ENCODE peak calls at places on chromosomes 3 and 15, in five cellular contexts. One of them, this sample, is unnamed.

GRCh38 chr15:88161636-88162035 is 94.9 kb downstream of the NTRK3 start:
- DNase-seq in AML-193: no peak
- DNase-seq in COR-L47: no peak
- DNase-seq in T-helper 9 cell: no peak
- DNase-seq in GM03348: no peak
- DNase-seq in this sample: no peak

GRCh38 chr3:148794357-148794756 is 33.3 kb upstream of the CPB1 start:
- DNase-seq in GM03348: no peak
- DNase-seq in COR-L47: no peak
- DNase-seq in T-helper 9 cell: no peak
- DNase-seq in AML-193: no peak
- DNase-seq in this sample: no peak

GRCh38 chr15:77974098-77974414 is 103.5 kb downstream of the TBC1D2B start:
- DNase-seq in AML-193: no peak
- DNase-seq in GM03348: peak; percentile 71
- DNase-seq in T-helper 9 cell: no peak
- DNase-seq in COR-L47: no peak
- DNase-seq in this sample: peak; percentile 79

GRCh38 chr15:95174880-95175279 is 943.5 kb downstream of the MCTP2 start:
- DNase-seq in AML-193: no peak
- DNase-seq in COR-L47: no peak
- DNase-seq in GM03348: peak; percentile 48
- DNase-seq in T-helper 9 cell: no peak
- DNase-seq in this sample: no peak

GRCh38 chr15:41791547-41791937 is 17.3 kb downstream of the MAPKBP1 start:
- DNase-seq in COR-L47: no peak
- DNase-seq in GM03348: no peak
- DNase-seq in AML-193: no peak
- DNase-seq in T-helper 9 cell: no peak
- DNase-seq in this sample: no peak

GRCh38 chr3:16828815-16829214 is 55.9 kb upstream of the PLCL2 start:
- DNase-seq in COR-L47: no peak
- DNase-seq in GM03348: no peak
- DNase-seq in AML-193: peak; percentile 68
- DNase-seq in T-helper 9 cell: peak; percentile 32
- DNase-seq in this sample: no peak

GRCh38 chr3:124113475-124113874 is 121.6 kb upstream of the ROPN1 start:
- DNase-seq in AML-193: no peak
- DNase-seq in GM03348: no peak
- DNase-seq in T-helper 9 cell: no peak
- DNase-seq in COR-L47: no peak
- DNase-seq in this sample: no peak

GRCh38 chr3:145355175-145355574 is 805.8 kb downstream of the PLOD2 start:
- DNase-seq in T-helper 9 cell: no peak
- DNase-seq in GM03348: no peak
- DNase-seq in COR-L47: no peak
- DNase-seq in AML-193: no peak
- DNase-seq in this sample: no peak

GRCh38 chr3:107689355-107689754 is 166.6 kb downstream of the BBX start:
- DNase-seq in GM03348: no peak
- DNase-seq in COR-L47: no peak
- DNase-seq in AML-193: no peak
- DNase-seq in T-helper 9 cell: no peak
- DNase-seq in this sample: no peak

GRCh38 chr3:126034481-126035361 is 49.2 kb downstream of the SLC41A3 start:
- DNase-seq in GM03348: no peak
- DNase-seq in COR-L47: no peak
- DNase-seq in AML-193: no peak
- DNase-seq in T-helper 9 cell: no peak
- DNase-seq in this sample: no peak

GRCh38 chr3:165884518-165884917 is 47.3 kb upstream of the BCHE start:
- DNase-seq in T-helper 9 cell: no peak
- DNase-seq in AML-193: no peak
- DNase-seq in GM03348: no peak
- DNase-seq in COR-L47: no peak
- DNase-seq in this sample: no peak

GRCh38 chr3:43621406-43621973 is 321 bp downstream of the ANO10 start:
- DNase-seq in COR-L47: no peak
- DNase-seq in T-helper 9 cell: peak; percentile 2
- DNase-seq in AML-193: no peak
- DNase-seq in GM03348: peak; percentile 20
- DNase-seq in this sample: no peak

GRCh38 chr15:70383856-70384255 is 286.1 kb upstream of the TLE3 start:
- DNase-seq in AML-193: no peak
- DNase-seq in COR-L47: no peak
- DNase-seq in T-helper 9 cell: no peak
- DNase-seq in GM03348: no peak
- DNase-seq in this sample: no peak

GRCh38 chr3:66719796-66720195 is 219.0 kb upstream of the LRIG1 start:
- DNase-seq in GM03348: no peak
- DNase-seq in AML-193: no peak
- DNase-seq in COR-L47: no peak
- DNase-seq in T-helper 9 cell: no peak
- DNase-seq in this sample: no peak

GRCh38 chr3:135125171-135125801 is 330.2 kb downstream of the EPHB1 start:
- DNase-seq in GM03348: peak; percentile 70
- DNase-seq in COR-L47: no peak
- DNase-seq in AML-193: peak; percentile 41
- DNase-seq in T-helper 9 cell: no peak
- DNase-seq in this sample: no peak

GRCh38 chr3:128481438-128481942 is 11.5 kb downstream of the GATA2 start:
- DNase-seq in AML-193: no peak
- DNase-seq in T-helper 9 cell: no peak
- DNase-seq in GM03348: peak; percentile 52
- DNase-seq in COR-L47: no peak
- DNase-seq in this sample: peak; percentile 88

GRCh38 chr15:51865291-51865690 is 35.8 kb downstream of the TMOD3 start:
- DNase-seq in AML-193: no peak
- DNase-seq in COR-L47: no peak
- DNase-seq in T-helper 9 cell: no peak
- DNase-seq in GM03348: no peak
- DNase-seq in this sample: no peak